ENCODE peak calls at places on chromosomes 5 and 9, in seven cellular contexts. K is endothelial cell of umbilical vein, Q is Peyer's patch, C is fibroblast of lung, U is cardiac muscle cell, N is HCT116, B is esophagus squamous epithelium. W is an unnamed sample. For H3K9me3, the result is how much of the 10 kb centered on the place peaks cover.

GRCh38 chr9:136671254-136671614 is 8.5 kb downstream of the EGFL7 start:
- DNase-seq in Q (no peak), B (no peak), U (no peak), C (no peak), N (no peak), K (peak), W (no peak)

GRCh38 chr5:56900858-56901578 is 8.4 kb upstream of the SETD9 start:
- DNase-seq in U (peak), C (peak), N (peak), K (peak), B (no peak), Q (no peak), W (no peak)

GRCh38 chr5:105905392-105905791 is 1765.3 kb downstream of the EFNA5 start:
- DNase-seq in B (no peak), U (peak), K (no peak), Q (no peak), C (no peak), N (no peak), W (peak)

GRCh38 chr9:101235105-101235866 is 149.5 kb downstream of the BAAT start:
- DNase-seq in K (peak), C (peak), B (no peak), Q (no peak), N (peak), U (peak), W (no peak)

GRCh38 chr9:113650207-113651131 is 186.9 kb downstream of the RGS3 start:
- DNase-seq in C (peak), U (no peak), Q (no peak), N (no peak), K (peak), B (no peak), W (no peak)

GRCh38 chr5:177469061-177469628 is 4.3 kb downstream of the DBN1 start:
- DNase-seq in U (no peak), C (peak), N (no peak), Q (no peak), K (no peak), B (no peak), W (no peak)

GRCh38 chr5:68180286-68181038 is 35.1 kb upstream of the PIK3R1 start:
- DNase-seq in U (no peak), C (no peak), B (no peak), N (no peak), K (no peak), Q (no peak), W (no peak)

GRCh38 chr5:16616536-16617271 is at the start of gene RETREG1:
- DNase-seq in N (peak), U (peak), B (no peak), C (peak), Q (peak), K (peak), W (peak)

GRCh38 chr9:71249729-71250317 is 128.4 kb upstream of the TRPM3 start:
- DNase-seq in U (peak), B (no peak), N (peak), Q (no peak), K (peak), C (peak), W (no peak)

GRCh38 chr5:174919351-174919750 is 195.0 kb downstream of the MSX2 start:
- DNase-seq in U (no peak), K (no peak), Q (no peak), N (no peak), B (no peak), C (no peak), W (no peak)

GRCh38 chr9:77944556-77945261 is 86.9 kb downstream of the GNAQ start:
- DNase-seq in Q (no peak), K (peak), C (no peak), U (no peak), B (no peak), N (no peak), W (no peak)

GRCh38 chr5:96065577-96066385 is 104.1 kb upstream of the ELL2 start:
- DNase-seq in C (no peak), K (peak), B (no peak), Q (no peak), U (no peak), N (no peak), W (no peak)

GRCh38 chr5:136016945-136017530 is 11.8 kb upstream of the TGFBI start:
- DNase-seq in N (peak), K (peak), C (peak), B (no peak), Q (no peak), U (peak), W (peak)

GRCh38 chr5:110356687-110357086 is 369.8 kb downstream of the TMEM232 start:
- DNase-seq in K (no peak), B (no peak), Q (no peak), U (peak), N (no peak), C (peak), W (no peak)

GRCh38 chr5:50978903-50979302 is 312.5 kb downstream of the PARP8 start:
- DNase-seq in U (no peak), K (no peak), Q (no peak), B (no peak), N (no peak), C (no peak), W (no peak)

GRCh38 chr5:9728261-9728660 is 98.1 kb upstream of the TAS2R1 start:
- DNase-seq in C (no peak), N (no peak), K (no peak), U (no peak), B (no peak), Q (no peak), W (no peak)

GRCh38 chr9:78386746-78387145 is 89.8 kb downstream of the PSAT1 start:
- DNase-seq in U (peak), K (no peak), Q (no peak), N (no peak), C (no peak), B (no peak), W (no peak)

GRCh38 chr9:89963280-89963679 is 358.5 kb downstream of the GADD45G start:
- DNase-seq in N (no peak), K (no peak), Q (no peak), B (no peak), C (no peak), U (no peak), W (no peak)

GRCh38 chr5:127909821-127910220 is 173.7 kb upstream of the SLC12A2 start:
- DNase-seq in U (no peak), C (no peak), Q (no peak), B (no peak), N (no peak), K (peak), W (no peak)

GRCh38 chr5:37835400-37835973 is 4.4 kb downstream of the GDNF start:
- DNase-seq in N (no peak), K (no peak), C (no peak), Q (no peak), B (no peak), U (no peak), W (no peak)
- H3K4me3 ChIP-seq in N (no peak), K (no peak), C (no peak), Q (no peak), B (no peak), U (no peak), W (no peak)

GRCh38 chr5:60598424-60598823 is 101.5 kb downstream of the DEPDC1B start:
- DNase-seq in Q (no peak), K (no peak), U (no peak), N (no peak), C (no peak), B (no peak), W (no peak)
- H3K9me3 ChIP-seq in Q (under half), K (under half), U (under half), N (under half), C (under half), B (under half), W (under half)

GRCh38 chr9:97386265-97386633 is 25.6 kb upstream of the TDRD7 start:
- DNase-seq in C (no peak), K (no peak), N (no peak), Q (no peak), B (no peak), U (no peak), W (no peak)

GRCh38 chr9:97386733-97387503 is 25.0 kb upstream of the TDRD7 start:
- DNase-seq in B (no peak), U (peak), K (peak), N (peak), Q (peak), C (peak), W (peak)

GRCh38 chr9:97387936-97388684 is 23.8 kb upstream of the TDRD7 start:
- DNase-seq in C (no peak), K (no peak), N (no peak), U (no peak), Q (no peak), B (no peak), W (no peak)

GRCh38 chr9:97388721-97389238 is 23.1 kb upstream of the TDRD7 start:
- DNase-seq in B (no peak), K (no peak), N (no peak), C (no peak), Q (no peak), U (no peak), W (no peak)

GRCh38 chr9:97387504-97387886 is 24.4 kb upstream of the TDRD7 start:
- DNase-seq in K (no peak), U (no peak), N (no peak), B (no peak), Q (no peak), C (no peak), W (no peak)
- H3K4me3 ChIP-seq in K (no peak), U (no peak), N (no peak), B (peak), Q (no peak), C (no peak), W (no peak)

GRCh38 chr5:178931846-178932760 is 8.9 kb upstream of the ZNF454 start:
- DNase-seq in B (no peak), N (no peak), C (no peak), Q (no peak), U (no peak), K (no peak), W (no peak)
- H3K9me3 ChIP-seq in B (half or more), N (under half), C (under half), Q (half or more), U (under half), K (under half), W (half or more)

GRCh38 chr9:129558551-129559505 is 62.1 kb downstream of the C9orf50 start:
- DNase-seq in C (no peak), B (no peak), Q (no peak), K (no peak), N (no peak), U (no peak), W (no peak)

GRCh38 chr9:129560849-129561248 is 60.1 kb downstream of the C9orf50 start:
- DNase-seq in K (no peak), B (no peak), U (no peak), Q (no peak), C (no peak), N (no peak), W (no peak)

GRCh38 chr9:129562917-129563316 is 58.0 kb downstream of the C9orf50 start:
- DNase-seq in N (no peak), U (no peak), C (no peak), B (no peak), Q (no peak), K (no peak), W (no peak)

GRCh38 chr9:129559506-129559881 is 61.4 kb downstream of the C9orf50 start:
- DNase-seq in K (no peak), U (no peak), C (no peak), B (no peak), N (no peak), Q (no peak), W (no peak)

GRCh38 chr9:129561594-129562281 is 59.2 kb downstream of the C9orf50 start:
- DNase-seq in C (peak), B (no peak), N (no peak), U (peak), Q (no peak), K (no peak), W (no peak)
- H3K4me3 ChIP-seq in C (no peak), B (no peak), N (no peak), U (no peak), Q (no peak), K (no peak), W (no peak)

GRCh38 chr9:102975246-102975645 is 19.9 kb upstream of the CYLC2 start:
- DNase-seq in Q (no peak), K (no peak), B (no peak), C (no peak), N (no peak), U (no peak), W (no peak)

GRCh38 chr9:102972780-102973179 is 22.4 kb upstream of the CYLC2 start:
- DNase-seq in K (no peak), Q (no peak), U (no peak), B (no peak), N (no peak), C (no peak), W (no peak)

DNA sequence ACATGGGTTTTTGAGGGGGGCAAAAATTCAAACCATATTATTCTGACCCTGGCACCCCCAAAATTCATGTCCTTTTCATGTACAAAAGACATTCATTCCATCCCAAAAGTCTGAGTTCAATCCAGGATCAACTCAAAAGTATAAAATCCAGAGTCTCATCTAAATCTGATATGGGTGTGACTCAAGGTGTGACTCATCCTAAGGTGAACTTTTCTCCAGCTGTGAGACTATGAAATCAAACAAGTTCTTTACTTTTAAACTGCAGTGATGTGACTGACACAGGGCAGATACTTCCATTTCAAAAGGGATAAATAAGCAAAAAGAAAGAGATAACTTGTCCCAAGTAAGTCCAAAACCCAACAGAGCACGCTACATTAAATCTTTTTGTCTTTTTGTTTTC is 20.6 kb upstream of the CYLC2 start:
- DNase-seq in B (no peak), K (no peak), Q (no peak), C (peak), U (no peak), N (no peak), W (no peak)
- H3K9me3 ChIP-seq in B (under half), K (under half), Q (under half), C (under half), U (under half), N (under half), W (under half)

GRCh38 chr9:129667850-129668249 is 2.4 kb downstream of the PRRX2 start:
- DNase-seq in K (no peak), Q (no peak), N (no peak), U (no peak), C (no peak), B (no peak), W (peak)
- H3K4me3 ChIP-seq in K (no peak), Q (no peak), N (no peak), U (no peak), C (no peak), B (no peak), W (peak)

GRCh38 chr5:141345327-141345726 is 1.7 kb downstream of the PCDHGA3 start:
- DNase-seq in K (no peak), N (no peak), Q (no peak), U (no peak), C (no peak), B (no peak), W (no peak)

GRCh38 chr5:141355641-141356040 is 820 bp downstream of the PCDHGA4 start:
- DNase-seq in Q (no peak), U (no peak), K (no peak), C (no peak), B (no peak), N (no peak), W (no peak)

GRCh38 chr5:141354900-141355469 is at the start of gene PCDHGA4:
- DNase-seq in Q (no peak), K (peak), B (no peak), N (no peak), U (peak), C (no peak), W (no peak)

GRCh38 chr5:141351591-141351990 is 1.7 kb downstream of the PCDHGB1 start:
- DNase-seq in N (no peak), B (no peak), K (no peak), U (no peak), C (no peak), Q (no peak), W (no peak)

GRCh38 chr5:141349917-141350619 is at the start of gene PCDHGB1:
- DNase-seq in N (no peak), K (no peak), U (peak), Q (no peak), B (no peak), C (peak), W (peak)
- H3K9me3 ChIP-seq in N (under half), K (under half), U (under half), Q (under half), B (half or more), C (under half), W (under half)

GRCh38 chr9:133535285-133535877 is 877 bp downstream of the ADAMTSL2 start:
- DNase-seq in C (no peak), Q (no peak), N (no peak), U (no peak), K (no peak), B (no peak), W (no peak)
- H3K4me3 ChIP-seq in C (no peak), Q (peak), N (no peak), U (peak), K (no peak), B (peak), W (no peak)